ENCODE peak calls at places on chromosomes 12 and 14, in seven cellular contexts. F, T, H, L, R, G and I are unnamed samples.

GRCh38 chr12:124747426-124748161 is 116.1 kb downstream of the SCARB1 start:
- DNase-seq in F (no peak), T (no peak), H (no peak), L (no peak), R (no peak), G (no peak), I (no peak)

GRCh38 chr14:104676694-104677505 is 12.5 kb upstream of the INF2 start:
- DNase-seq in F (peak; percentile 93), T (no peak), H (peak; percentile 39), L (peak; percentile 28), R (no peak), G (no peak), I (no peak)

GRCh38 chr12:6860116-6860515 is 7.2 kb upstream of the TPI1 start:
- DNase-seq in F (no peak), T (no peak), H (no peak), L (no peak), R (no peak), G (no peak), I (no peak)

GRCh38 chr14:73752297-73752992 is 38.3 kb upstream of the PNMA1 start:
- DNase-seq in F (no peak), T (no peak), H (peak; percentile 76), L (no peak), R (no peak), G (no peak), I (peak; percentile 44)

GRCh38 chr14:49691031-49691430 is 1.9 kb upstream of the KLHDC1 start:
- DNase-seq in F (peak; percentile 27), T (no peak), H (no peak), L (no peak), R (no peak), G (no peak), I (no peak)

GRCh38 chr14:95784137-95784536 is 70.2 kb upstream of the TCL1A start:
- DNase-seq in F (peak; percentile 75), T (no peak), H (no peak), L (no peak), R (no peak), G (no peak), I (no peak)

GRCh38 chr12:76346798-76347420 is 1.3 kb downstream of the BBS10 start:
- DNase-seq in F (no peak), T (no peak), H (no peak), L (no peak), R (no peak), G (no peak), I (no peak)

GRCh38 chr14:27668531-27668930 is 1070.7 kb upstream of the NOVA1 start:
- DNase-seq in F (no peak), T (no peak), H (no peak), L (no peak), R (no peak), G (no peak), I (no peak)

GRCh38 chr12:75738486-75738885 is 227.1 kb upstream of the KRR1 start:
- DNase-seq in F (no peak), T (no peak), H (no peak), L (no peak), R (peak; percentile 11), G (no peak), I (no peak)

GRCh38 chr14:67505254-67505653 is 16.7 kb upstream of the TMEM229B start:
- DNase-seq in F (no peak), T (no peak), H (no peak), L (no peak), R (no peak), G (no peak), I (no peak)

GRCh38 chr12:40970320-40970907 is 217.7 kb upstream of the PDZRN4 start:
- DNase-seq in F (peak; percentile 0), T (no peak), H (no peak), L (no peak), R (no peak), G (no peak), I (no peak)

GRCh38 chr14:21978184-21978998 is 304.8 kb upstream of the OR4E1 start:
- DNase-seq in F (peak; percentile 66), T (peak; percentile 21), H (peak; percentile 26), L (peak; percentile 39), R (no peak), G (no peak), I (peak; percentile 26)

GRCh38 chr12:93572712-93573551 is 457 bp downstream of the SOCS2 start:
- DNase-seq in F (peak; percentile 70), T (no peak), H (peak; percentile 48), L (no peak), R (no peak), G (no peak), I (peak; percentile 40)

GRCh38 chr14:68949236-68949965 is 29.7 kb downstream of the ACTN1 start:
- DNase-seq in F (no peak), T (no peak), H (no peak), L (no peak), R (no peak), G (no peak), I (no peak)

GRCh38 chr14:72420749-72421452 is 473.0 kb downstream of the DPF3 start:
- DNase-seq in F (peak; percentile 55), T (peak; percentile 34), H (peak; percentile 66), L (peak; percentile 37), R (no peak), G (peak; percentile 16), I (peak; percentile 39)

GRCh38 chr12:108129017-108129812 is at the start of gene WSCD2:
- DNase-seq in F (peak; percentile 91), T (no peak), H (peak; percentile 32), L (no peak), R (no peak), G (no peak), I (no peak)

GRCh38 chr12:17954788-17955187 is 135.2 kb downstream of the RERGL start:
- DNase-seq in F (peak; percentile 5), T (no peak), H (no peak), L (no peak), R (no peak), G (no peak), I (no peak)

GRCh38 chr12:124497658-124498057 is 69.8 kb downstream of the NCOR2 start:
- DNase-seq in F (no peak), T (no peak), H (peak; percentile 86), L (no peak), R (no peak), G (peak; percentile 69), I (no peak)

GRCh38 chr14:105093426-105094192 is 28.4 kb upstream of the GPR132 start:
- DNase-seq in F (peak; percentile 98), T (peak; percentile 44), H (peak; percentile 82), L (peak; percentile 42), R (peak; percentile 89), G (no peak), I (peak; percentile 53)

GRCh38 chr14:55884819-55885218 is 233.4 kb upstream of the PELI2 start:
- DNase-seq in F (no peak), T (no peak), H (no peak), L (no peak), R (no peak), G (no peak), I (no peak)

GRCh38 chr12:1357171-1357570 is 237.2 kb downstream of the FBXL14 start:
- DNase-seq in F (no peak), T (no peak), H (no peak), L (no peak), R (no peak), G (no peak), I (no peak)